ENCODE peak calls at places on chromosome 6, in four cellular contexts. K is endothelial cell of umbilical vein, V is HCT116, D is H1. Y is an unnamed sample.

GRCh38 chr6:159716247-159717086 is 10.8 kb upstream of the WTAP start:
- DNase-seq in K (no peak), V (no peak), D (no peak), Y (no peak)

GRCh38 chr6:116266803-116267202 is 12.9 kb downstream of the TSPYL1 start:
- DNase-seq in K (no peak), V (no peak), D (no peak), Y (no peak)

GRCh38 chr6:34528996-34529664 is 27.0 kb downstream of the SPDEF start:
- DNase-seq in K (no peak), V (no peak), D (no peak), Y (no peak)

GRCh38 chr6:125974214-125974866 is 12.0 kb upstream of the TRMT11 start:
- DNase-seq in K (peak; percentile 73), V (peak; percentile 46), D (no peak), Y (no peak)

GRCh38 chr6:43877463-43878126 is 107.6 kb downstream of the VEGFA start:
- DNase-seq in K (no peak), V (no peak), D (peak; percentile 56), Y (no peak)

GRCh38 chr6:156976144-156977088 is 199.2 kb downstream of the ARID1B start:
- DNase-seq in K (no peak), V (no peak), D (no peak), Y (no peak)

GRCh38 chr6:133671376-133671775 is 217.5 kb upstream of the TCF21 start:
- DNase-seq in K (no peak), V (no peak), D (no peak), Y (no peak)

GRCh38 chr6:29146154-29146553 is 24.6 kb upstream of the OR2J2 start:
- DNase-seq in K (no peak), V (no peak), D (no peak), Y (no peak)

GRCh38 chr6:30612213-30612612 is 4.8 kb downstream of the PPP1R10 start:
- DNase-seq in K (no peak), V (no peak), D (no peak), Y (no peak)

GRCh38 chr6:166520905-166521834 is 65.3 kb downstream of the RAMACL start:
- DNase-seq in K (no peak), V (no peak), D (no peak), Y (no peak)

GRCh38 chr6:41757268-41757667 is 10.1 kb upstream of the PGC start:
- DNase-seq in K (no peak), V (no peak), D (no peak), Y (no peak)

GRCh38 chr6:135566311-135567068 is 69.0 kb upstream of the AHI1 start:
- DNase-seq in K (no peak), V (no peak), D (no peak), Y (no peak)

GRCh38 chr6:129124334-129124733 is 241.4 kb downstream of the LAMA2 start:
- DNase-seq in K (no peak), V (no peak), D (no peak), Y (no peak)

GRCh38 chr6:10256113-10256690 is 158.7 kb downstream of the TFAP2A start:
- DNase-seq in K (no peak), V (peak; percentile 7), D (peak; percentile 55), Y (no peak)

GRCh38 chr6:31701666-31702420 is 1.3 kb downstream of the ABHD16A start:
- DNase-seq in K (peak; percentile 8), V (no peak), D (no peak), Y (no peak)

GRCh38 chr6:149025061-149025460 is 278.2 kb downstream of the UST start:
- DNase-seq in K (no peak), V (no peak), D (no peak), Y (no peak)

GRCh38 chr6:143684484-143684883 is 6.7 kb downstream of the PHACTR2 start:
- DNase-seq in K (no peak), V (no peak), D (no peak), Y (no peak)

GRCh38 chr6:122789078-122789861 is at the start of gene SMPDL3A:
- DNase-seq in K (peak; percentile 77), V (peak; percentile 57), D (peak; percentile 90), Y (no peak)

GRCh38 chr6:113980937-113981554 is 10.1 kb upstream of the HDAC2 start:
- DNase-seq in K (peak; percentile 35), V (no peak), D (no peak), Y (no peak)

DNA sequence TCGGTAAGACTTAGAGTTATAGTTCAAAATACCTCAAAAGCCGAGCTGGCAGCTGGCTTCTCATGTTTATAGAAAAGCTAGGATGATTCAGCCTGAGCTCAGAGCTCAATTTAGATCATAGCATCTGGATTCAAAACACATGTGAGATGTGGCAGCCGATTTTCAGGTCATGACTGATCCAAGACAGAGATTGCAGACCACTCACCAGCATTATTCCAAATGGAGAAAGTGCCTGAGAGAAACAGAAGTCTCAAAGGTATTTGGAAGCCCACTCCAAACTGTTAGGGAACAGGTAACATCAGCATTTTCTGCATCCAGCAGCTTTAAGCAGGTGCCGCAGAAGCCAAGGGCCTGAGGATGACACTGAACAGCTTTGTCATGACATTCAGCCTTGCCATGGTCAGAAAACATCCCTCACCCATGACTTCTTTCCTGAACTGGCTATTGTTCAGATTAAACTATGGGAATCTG is 102.2 kb downstream of the BACH2 start:
- DNase-seq in K (peak; percentile 67), V (no peak), D (no peak), Y (no peak)
- TF ChIP-seq POLR2AphosphoS5 in K (no peak), V (no peak), D (no peak), Y (no peak)

GRCh38 chr6:26272171-26272631 is 92.8 kb upstream of the BTN3A2 start:
- DNase-seq in K (no peak), V (no peak), D (peak; percentile 76), Y (no peak)
- TF ChIP-seq EZH2 in K (no peak), V (no peak), D (no peak), Y (no peak)

GRCh38 chr6:152218887-152219286 is 411.4 kb downstream of the ESR1 start:
- DNase-seq in K (no peak), V (no peak), D (no peak), Y (no peak)
- H3K36me3 ChIP-seq in K (peaks cover 7% of the 10 kb centered on the region), V (no peaks in the 10 kb centered on the region), D (no peaks in the 10 kb centered on the region), Y (peaks cover 31% of the 10 kb centered on the region)

DNA sequence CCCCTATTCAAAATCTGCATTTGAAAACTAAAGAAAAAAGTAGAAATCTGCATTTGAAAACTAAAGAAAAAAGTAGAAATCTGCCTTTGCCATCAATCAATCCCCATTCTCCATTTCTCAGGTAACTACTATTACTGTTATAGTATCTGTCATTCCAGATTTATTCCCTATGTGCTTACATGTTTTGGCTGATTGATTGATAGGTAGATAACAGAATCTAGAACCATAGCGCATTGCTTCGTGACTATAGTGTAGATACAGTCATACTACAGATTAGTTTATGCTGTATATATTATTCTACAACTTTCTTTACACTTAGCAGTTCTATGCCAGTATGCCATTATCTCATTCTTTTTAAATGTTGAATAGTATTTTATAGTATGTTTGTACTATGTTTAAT is 163.0 kb downstream of the SIM1 start:
- DNase-seq in K (no peak), V (no peak), D (no peak), Y (no peak)
- TF ChIP-seq POLR2AphosphoS5 in K (no peak), V (no peak), D (no peak), Y (no peak)